ENCODE peak calls at places on chromosomes 4 and X, in six cellular contexts. One of them, this sample, is unnamed. For H3K36me3, the result is how much of the 10 kb centered on the place peaks cover.

GRCh38 chr4:123941306-123941705 is 544.7 kb downstream of the SPRY1 start:
- DNase-seq in SK-N-SH: no peak
- DNase-seq in mammary epithelial cell: peak
- DNase-seq in left lung: no peak
- DNase-seq in adipocyte: peak
- DNase-seq in pancreas: no peak
- DNase-seq in this sample: no peak

GRCh38 chr4:122364700-122365404 is 14.0 kb upstream of the ADAD1 start:
- DNase-seq in adipocyte: no peak
- DNase-seq in SK-N-SH: no peak
- DNase-seq in left lung: no peak
- DNase-seq in pancreas: no peak
- DNase-seq in mammary epithelial cell: no peak
- DNase-seq in this sample: no peak

GRCh38 chrX:16838202-16839066 is 31.7 kb downstream of the RBBP7 start:
- DNase-seq in SK-N-SH: no peak
- DNase-seq in adipocyte: peak
- DNase-seq in pancreas: no peak
- DNase-seq in mammary epithelial cell: peak
- DNase-seq in left lung: no peak
- DNase-seq in this sample: no peak

GRCh38 chr4:5399790-5400421 is 308.5 kb downstream of the EVC2 start:
- DNase-seq in SK-N-SH: peak
- DNase-seq in mammary epithelial cell: no peak
- DNase-seq in left lung: no peak
- DNase-seq in pancreas: no peak
- DNase-seq in adipocyte: peak
- DNase-seq in this sample: no peak

GRCh38 chrX:110733166-110733565 is 62.5 kb downstream of the CHRDL1 start:
- DNase-seq in SK-N-SH: no peak
- DNase-seq in pancreas: no peak
- DNase-seq in mammary epithelial cell: peak
- DNase-seq in left lung: no peak
- DNase-seq in adipocyte: no peak
- DNase-seq in this sample: no peak

GRCh38 chrX:84044051-84044450 is 143.9 kb downstream of the RPS6KA6 start:
- DNase-seq in pancreas: no peak
- DNase-seq in mammary epithelial cell: no peak
- DNase-seq in left lung: no peak
- DNase-seq in adipocyte: no peak
- DNase-seq in SK-N-SH: no peak
- DNase-seq in this sample: no peak

GRCh38 chr4:17232575-17233253 is 279.2 kb downstream of the QDPR start:
- DNase-seq in SK-N-SH: peak
- DNase-seq in pancreas: peak
- DNase-seq in adipocyte: peak
- DNase-seq in mammary epithelial cell: no peak
- DNase-seq in left lung: no peak
- DNase-seq in this sample: no peak

GRCh38 chr4:56871357-56871993 is 36.2 kb upstream of the REST start:
- DNase-seq in adipocyte: peak
- DNase-seq in left lung: no peak
- DNase-seq in SK-N-SH: peak
- DNase-seq in mammary epithelial cell: no peak
- DNase-seq in pancreas: no peak
- DNase-seq in this sample: no peak

GRCh38 chrX:23802431-23802830 is 19.5 kb downstream of the SAT1 start:
- DNase-seq in pancreas: no peak
- DNase-seq in left lung: no peak
- DNase-seq in mammary epithelial cell: no peak
- DNase-seq in adipocyte: no peak
- DNase-seq in SK-N-SH: no peak
- DNase-seq in this sample: no peak

GRCh38 chr4:114383721-114384120 is 214.9 kb upstream of the UGT8 start:
- DNase-seq in mammary epithelial cell: peak
- DNase-seq in SK-N-SH: no peak
- DNase-seq in left lung: no peak
- DNase-seq in adipocyte: peak
- DNase-seq in pancreas: no peak
- DNase-seq in this sample: no peak

GRCh38 chr4:7103599-7104365 is 35.9 kb upstream of the GRPEL1 start:
- DNase-seq in pancreas: peak
- DNase-seq in left lung: no peak
- DNase-seq in adipocyte: no peak
- DNase-seq in mammary epithelial cell: no peak
- DNase-seq in SK-N-SH: peak
- DNase-seq in this sample: peak

GRCh38 chr4:47553329-47554125 is 68.5 kb downstream of the ATP10D start:
- DNase-seq in SK-N-SH: no peak
- DNase-seq in mammary epithelial cell: peak
- DNase-seq in left lung: no peak
- DNase-seq in pancreas: no peak
- DNase-seq in adipocyte: no peak
- DNase-seq in this sample: no peak
- H3K36me3 ChIP-seq in SK-N-SH: under half
- H3K36me3 ChIP-seq in mammary epithelial cell: under half
- H3K36me3 ChIP-seq in left lung: under half
- H3K36me3 ChIP-seq in pancreas: under half
- H3K36me3 ChIP-seq in adipocyte: under half
- H3K36me3 ChIP-seq in this sample: under half

GRCh38 chr4:94409375-94409679 is 42.4 kb upstream of the PDLIM5 start:
- DNase-seq in adipocyte: no peak
- DNase-seq in SK-N-SH: no peak
- DNase-seq in mammary epithelial cell: no peak
- DNase-seq in pancreas: no peak
- DNase-seq in left lung: no peak
- DNase-seq in this sample: no peak

GRCh38 chr4:94408549-94409374 is 43.0 kb upstream of the PDLIM5 start:
- DNase-seq in mammary epithelial cell: no peak
- DNase-seq in left lung: no peak
- DNase-seq in adipocyte: peak
- DNase-seq in pancreas: no peak
- DNase-seq in SK-N-SH: no peak
- DNase-seq in this sample: no peak

GRCh38 chr4:94406668-94407437 is 44.9 kb upstream of the PDLIM5 start:
- DNase-seq in adipocyte: peak
- DNase-seq in pancreas: peak
- DNase-seq in mammary epithelial cell: peak
- DNase-seq in SK-N-SH: peak
- DNase-seq in left lung: no peak
- DNase-seq in this sample: no peak

GRCh38 chr4:94409947-94410346 is 41.8 kb upstream of the PDLIM5 start:
- DNase-seq in SK-N-SH: no peak
- DNase-seq in pancreas: no peak
- DNase-seq in mammary epithelial cell: no peak
- DNase-seq in left lung: no peak
- DNase-seq in adipocyte: peak
- DNase-seq in this sample: no peak

DNA sequence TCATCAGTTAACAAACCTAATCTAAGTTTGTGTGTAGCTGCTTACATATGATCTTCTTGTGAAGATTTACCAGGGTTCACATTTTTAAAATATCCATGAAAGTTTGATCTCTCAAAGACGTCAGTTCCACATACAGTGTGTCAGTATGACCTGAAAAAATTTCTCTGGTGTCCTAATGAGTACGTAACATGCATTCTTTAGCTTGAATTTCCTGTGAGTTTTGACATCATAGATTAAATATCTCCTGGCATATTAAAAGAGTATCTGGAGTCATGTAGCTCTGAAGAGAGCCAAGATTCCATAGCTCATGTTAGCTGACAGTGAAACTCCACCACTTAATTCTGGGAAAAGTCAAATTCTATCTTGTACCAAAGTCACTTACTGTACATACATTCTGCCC is 43.9 kb upstream of the PDLIM5 start:
- DNase-seq in left lung: no peak
- DNase-seq in pancreas: no peak
- DNase-seq in adipocyte: no peak
- DNase-seq in mammary epithelial cell: no peak
- DNase-seq in SK-N-SH: no peak
- DNase-seq in this sample: no peak
- H3K4me3 ChIP-seq in left lung: no peak
- H3K4me3 ChIP-seq in pancreas: no peak
- H3K4me3 ChIP-seq in adipocyte: no peak
- H3K4me3 ChIP-seq in mammary epithelial cell: no peak
- H3K4me3 ChIP-seq in SK-N-SH: no peak
- H3K4me3 ChIP-seq in this sample: no peak

GRCh38 chr4:26424838-26425237 is 65.4 kb downstream of the CCKAR start:
- DNase-seq in pancreas: no peak
- DNase-seq in SK-N-SH: no peak
- DNase-seq in left lung: no peak
- DNase-seq in mammary epithelial cell: no peak
- DNase-seq in adipocyte: no peak
- DNase-seq in this sample: no peak
- H3K36me3 ChIP-seq in pancreas: under half
- H3K36me3 ChIP-seq in SK-N-SH: under half
- H3K36me3 ChIP-seq in left lung: half or more
- H3K36me3 ChIP-seq in mammary epithelial cell: under half
- H3K36me3 ChIP-seq in adipocyte: half or more
- H3K36me3 ChIP-seq in this sample: half or more

GRCh38 chrX:37910186-37910585 is 62.8 kb upstream of the DYNLT3 start:
- DNase-seq in mammary epithelial cell: no peak
- DNase-seq in SK-N-SH: no peak
- DNase-seq in adipocyte: no peak
- DNase-seq in pancreas: no peak
- DNase-seq in left lung: no peak
- DNase-seq in this sample: no peak

GRCh38 chrX:37904833-37905232 is 57.5 kb upstream of the DYNLT3 start:
- DNase-seq in adipocyte: no peak
- DNase-seq in mammary epithelial cell: no peak
- DNase-seq in left lung: no peak
- DNase-seq in pancreas: peak
- DNase-seq in SK-N-SH: no peak
- DNase-seq in this sample: no peak

GRCh38 chrX:37906357-37906756 is 59.0 kb upstream of the DYNLT3 start:
- DNase-seq in adipocyte: no peak
- DNase-seq in mammary epithelial cell: no peak
- DNase-seq in left lung: no peak
- DNase-seq in SK-N-SH: no peak
- DNase-seq in pancreas: no peak
- DNase-seq in this sample: no peak

DNA sequence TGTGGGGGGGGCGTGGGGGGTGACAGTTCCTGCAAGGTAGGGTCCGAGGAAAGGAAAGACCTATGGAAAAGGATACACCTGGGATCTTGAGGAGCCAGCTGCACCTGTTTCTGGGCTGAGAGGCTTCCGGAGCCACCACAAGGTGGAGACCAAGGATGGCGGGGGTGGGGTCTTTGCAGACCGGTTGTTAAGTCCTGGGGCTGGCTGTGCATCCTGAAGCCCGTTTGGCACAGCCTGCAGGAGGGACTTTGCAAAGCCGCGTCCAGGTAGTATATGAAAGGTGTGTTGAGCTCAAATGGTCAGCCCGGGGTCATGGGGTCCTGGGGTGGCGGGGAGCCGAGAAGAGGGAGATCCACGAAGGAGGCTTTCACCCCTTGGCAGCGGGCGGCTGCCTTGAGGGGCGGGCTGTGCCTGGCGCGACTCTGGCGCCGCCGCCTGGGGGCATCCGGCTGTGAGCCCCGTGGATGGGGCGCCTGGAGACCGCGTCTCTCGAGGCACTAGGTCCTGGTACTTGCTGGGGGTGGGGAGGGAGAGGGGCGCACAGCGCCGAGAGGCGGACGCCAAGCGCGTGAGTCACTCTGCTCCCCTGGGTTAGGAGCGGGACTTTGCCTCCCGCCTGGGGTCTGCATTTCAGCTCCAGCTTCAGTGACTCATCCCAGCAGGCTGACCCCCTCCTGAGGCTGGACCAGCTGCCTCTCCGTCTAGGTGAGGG is 58.2 kb upstream of the DYNLT3 start:
- DNase-seq in left lung: peak
- DNase-seq in adipocyte: peak
- DNase-seq in SK-N-SH: peak
- DNase-seq in pancreas: peak
- DNase-seq in mammary epithelial cell: no peak
- DNase-seq in this sample: no peak
- H3K4me3 ChIP-seq in left lung: no peak
- H3K4me3 ChIP-seq in adipocyte: peak
- H3K4me3 ChIP-seq in SK-N-SH: peak
- H3K4me3 ChIP-seq in pancreas: peak
- H3K4me3 ChIP-seq in mammary epithelial cell: peak
- H3K4me3 ChIP-seq in this sample: no peak

GRCh38 chr4:145774473-145774872 is 94.5 kb downstream of the C4orf51 start:
- DNase-seq in adipocyte: no peak
- DNase-seq in pancreas: no peak
- DNase-seq in left lung: no peak
- DNase-seq in mammary epithelial cell: no peak
- DNase-seq in SK-N-SH: no peak
- DNase-seq in this sample: no peak
- H3K36me3 ChIP-seq in adipocyte: under half
- H3K36me3 ChIP-seq in pancreas: under half
- H3K36me3 ChIP-seq in left lung: under half
- H3K36me3 ChIP-seq in mammary epithelial cell: under half
- H3K36me3 ChIP-seq in SK-N-SH: under half
- H3K36me3 ChIP-seq in this sample: under half

DNA sequence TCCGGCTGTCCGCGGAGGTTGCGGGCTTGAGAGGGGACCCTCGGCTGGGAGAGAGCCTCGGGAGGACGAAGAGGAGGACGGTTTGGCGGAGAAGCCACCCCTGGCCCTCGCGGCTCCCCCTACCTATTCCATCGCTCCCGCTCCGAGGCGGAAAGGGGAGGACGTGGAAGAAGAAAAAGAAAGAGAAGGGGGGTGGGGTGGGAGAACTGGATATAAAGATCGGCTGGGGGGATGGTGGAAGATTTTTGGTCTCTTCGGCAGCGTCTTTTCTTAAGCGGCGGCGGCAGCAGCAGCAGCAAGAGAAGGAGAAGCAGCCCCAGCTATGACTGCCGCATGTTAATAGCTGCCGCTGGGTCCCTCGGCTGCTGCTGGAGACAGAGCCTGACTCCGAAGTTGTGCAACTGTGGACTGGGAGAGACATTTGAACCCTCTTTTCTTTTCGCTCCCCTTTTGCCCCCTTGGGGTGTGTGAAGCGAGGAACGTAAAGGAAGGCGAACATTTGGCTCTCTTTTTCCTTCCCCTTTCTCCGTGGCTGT is 933 bp downstream of the ADGRL3 start:
- DNase-seq in adipocyte: peak
- DNase-seq in SK-N-SH: peak
- DNase-seq in mammary epithelial cell: peak
- DNase-seq in left lung: peak
- DNase-seq in pancreas: no peak
- DNase-seq in this sample: no peak
- H3K4me3 ChIP-seq in adipocyte: peak
- H3K4me3 ChIP-seq in SK-N-SH: peak
- H3K4me3 ChIP-seq in mammary epithelial cell: peak
- H3K4me3 ChIP-seq in left lung: peak
- H3K4me3 ChIP-seq in pancreas: peak
- H3K4me3 ChIP-seq in this sample: peak

GRCh38 chr4:183314806-183315205 is 5.3 kb downstream of the CLDN22 start:
- DNase-seq in mammary epithelial cell: no peak
- DNase-seq in SK-N-SH: no peak
- DNase-seq in left lung: no peak
- DNase-seq in pancreas: no peak
- DNase-seq in adipocyte: no peak
- DNase-seq in this sample: no peak

GRCh38 chr4:183318656-183319055 is 1.4 kb downstream of the CLDN22 start:
- DNase-seq in SK-N-SH: no peak
- DNase-seq in left lung: no peak
- DNase-seq in adipocyte: no peak
- DNase-seq in mammary epithelial cell: no peak
- DNase-seq in pancreas: no peak
- DNase-seq in this sample: no peak

GRCh38 chr4:183314336-183314735 is 5.7 kb downstream of the CLDN22 start:
- DNase-seq in left lung: no peak
- DNase-seq in mammary epithelial cell: no peak
- DNase-seq in adipocyte: no peak
- DNase-seq in SK-N-SH: no peak
- DNase-seq in pancreas: no peak
- DNase-seq in this sample: no peak

GRCh38 chr4:183312841-183313240 is 7.2 kb downstream of the CLDN22 start:
- DNase-seq in left lung: no peak
- DNase-seq in SK-N-SH: no peak
- DNase-seq in pancreas: no peak
- DNase-seq in mammary epithelial cell: no peak
- DNase-seq in adipocyte: no peak
- DNase-seq in this sample: no peak
- H3K36me3 ChIP-seq in left lung: under half
- H3K36me3 ChIP-seq in SK-N-SH: under half
- H3K36me3 ChIP-seq in pancreas: under half
- H3K36me3 ChIP-seq in mammary epithelial cell: under half
- H3K36me3 ChIP-seq in adipocyte: under half
- H3K36me3 ChIP-seq in this sample: under half

This sample was measured in upper lobe of right lung.